ENCODE peak calls at places on chromosomes 3 and 15, in six cellular contexts. X, F, U, J, R and D are unnamed samples. For H3K27me3, the result is how much of the 10 kb centered on the place peaks cover.

GRCh38 chr3:42739401-42740158 is 33.5 kb downstream of the CCDC13 start:
- ATAC-seq in X (no peak), F (no peak), U (peak), J (no peak), R (peak), D (no peak)

GRCh38 chr3:45426161-45426560 is 37.8 kb downstream of the LARS2 start:
- ATAC-seq in X (no peak), F (no peak), U (no peak), J (no peak), R (no peak), D (no peak)

GRCh38 chr3:34394978-34395748 is 596.7 kb downstream of the PDCD6IP start:
- ATAC-seq in X (no peak), F (no peak), U (no peak), J (no peak), R (no peak), D (no peak)

GRCh38 chr3:165549037-165549436 is 288.2 kb downstream of the BCHE start:
- ATAC-seq in X (no peak), F (no peak), U (no peak), J (no peak), R (no peak), D (no peak)

GRCh38 chr3:58388550-58389061 is 45.0 kb downstream of the PDHB start:
- ATAC-seq in X (no peak), F (no peak), U (no peak), J (peak), R (no peak), D (peak)

GRCh38 chr3:12940854-12941253 is 99.5 kb upstream of the RPL32 start:
- ATAC-seq in X (no peak), F (no peak), U (no peak), J (no peak), R (no peak), D (no peak)

GRCh38 chr3:108590443-108590842 is 921 bp downstream of the DZIP3 start:
- ATAC-seq in X (no peak), F (no peak), U (no peak), J (no peak), R (no peak), D (no peak)

GRCh38 chr3:106006001-106006400 is 137.2 kb upstream of the CBLB start:
- ATAC-seq in X (peak), F (no peak), U (peak), J (no peak), R (no peak), D (peak)

GRCh38 chr3:147397911-147398809 is 8.2 kb downstream of the ZIC4 start:
- ATAC-seq in X (no peak), F (no peak), U (no peak), J (no peak), R (no peak), D (no peak)

GRCh38 chr3:163768048-163768447 is 1310.2 kb downstream of the SI start:
- ATAC-seq in X (no peak), F (no peak), U (no peak), J (no peak), R (no peak), D (no peak)

GRCh38 chr3:148642616-148643015 is 55.1 kb upstream of the AGTR1 start:
- ATAC-seq in X (no peak), F (no peak), U (peak), J (no peak), R (no peak), D (no peak)

GRCh38 chr15:60729850-60730458 is 251.0 kb upstream of the ICE2 start:
- ATAC-seq in X (no peak), F (no peak), U (no peak), J (no peak), R (no peak), D (no peak)

GRCh38 chr15:40937762-40938529 is 8.8 kb downstream of the DLL4 start:
- ATAC-seq in X (no peak), F (peak), U (peak), J (peak), R (no peak), D (no peak)

GRCh38 chr15:85673326-85673725 is 121.4 kb downstream of the KLHL25 start:
- ATAC-seq in X (no peak), F (no peak), U (no peak), J (no peak), R (no peak), D (no peak)

GRCh38 chr3:46423588-46423987 is 16.5 kb downstream of the CCRL2 start:
- ATAC-seq in X (no peak), F (no peak), U (peak), J (no peak), R (no peak), D (no peak)

GRCh38 chr3:64431717-64432116 is 206.5 kb upstream of the PRICKLE2 start:
- ATAC-seq in X (no peak), F (no peak), U (no peak), J (no peak), R (peak), D (no peak)

GRCh38 chr3:178707632-178708031 is 171.4 kb downstream of the KCNMB2 start:
- ATAC-seq in X (no peak), F (no peak), U (no peak), J (no peak), R (no peak), D (no peak)

GRCh38 chr3:187748050-187748481 is 2.8 kb upstream of the BCL6 start:
- ATAC-seq in X (no peak), F (peak), U (peak), J (peak), R (peak), D (peak)

GRCh38 chr15:85932391-85932790 is 137.7 kb upstream of the KLHL25 start:
- ATAC-seq in X (no peak), F (no peak), U (no peak), J (no peak), R (no peak), D (no peak)

GRCh38 chr3:189975376-189975990 is 145.2 kb downstream of the P3H2 start:
- ATAC-seq in X (no peak), F (no peak), U (no peak), J (no peak), R (no peak), D (no peak)

GRCh38 chr3:17063591-17063990 is 178.8 kb downstream of the PLCL2 start:
- ATAC-seq in X (no peak), F (no peak), U (no peak), J (no peak), R (no peak), D (no peak)

GRCh38 chr15:39313467-39313866 is 267.4 kb upstream of the THBS1 start:
- ATAC-seq in X (peak), F (no peak), U (no peak), J (no peak), R (no peak), D (no peak)

GRCh38 chr3:140394488-140395133 is 283.3 kb upstream of the TRIM42 start:
- ATAC-seq in X (no peak), F (no peak), U (no peak), J (no peak), R (peak), D (no peak)

GRCh38 chr3:17372811-17373210 is 369.6 kb downstream of the TBC1D5 start:
- ATAC-seq in X (no peak), F (no peak), U (no peak), J (no peak), R (no peak), D (no peak)

GRCh38 chr15:91710072-91710471 is 143.4 kb upstream of the SLCO3A1 start:
- ATAC-seq in X (no peak), F (no peak), U (no peak), J (no peak), R (no peak), D (no peak)

GRCh38 chr3:100425321-100425720 is 24.0 kb downstream of the LNP1 start:
- ATAC-seq in X (peak), F (no peak), U (no peak), J (no peak), R (no peak), D (no peak)

GRCh38 chr15:63763476-63764123 is 70.1 kb downstream of the HERC1 start:
- ATAC-seq in X (no peak), F (no peak), U (no peak), J (no peak), R (no peak), D (no peak)

GRCh38 chr15:62350744-62351143 is 185.7 kb upstream of the C2CD4B start:
- ATAC-seq in X (no peak), F (no peak), U (no peak), J (no peak), R (no peak), D (no peak)

GRCh38 chr3:143311096-143311495 is 191.5 kb downstream of the CHST2 start:
- ATAC-seq in X (no peak), F (no peak), U (no peak), J (no peak), R (no peak), D (no peak)

GRCh38 chr15:101221858-101222257 is 30.0 kb downstream of the CHSY1 start:
- ATAC-seq in X (no peak), F (no peak), U (no peak), J (peak), R (no peak), D (no peak)

GRCh38 chr3:105722943-105723556 is 145.8 kb downstream of the CBLB start:
- ATAC-seq in X (no peak), F (no peak), U (no peak), J (no peak), R (no peak), D (no peak)

GRCh38 chr3:134419214-134419965 is 45.1 kb upstream of the AMOTL2 start:
- ATAC-seq in X (no peak), F (no peak), U (no peak), J (peak), R (no peak), D (no peak)

GRCh38 chr3:32868719-32869512 is 51.1 kb downstream of the TRIM71 start:
- ATAC-seq in X (no peak), F (no peak), U (no peak), J (no peak), R (no peak), D (no peak)

GRCh38 chr15:58795825-58796224 is 24.7 kb downstream of the MINDY2 start:
- ATAC-seq in X (no peak), F (no peak), U (no peak), J (no peak), R (no peak), D (no peak)

GRCh38 chr15:88912500-88912921 is 668 bp downstream of the MFGE8 start:
- ATAC-seq in X (peak), F (peak), U (peak), J (peak), R (peak), D (peak)

GRCh38 chr3:122623430-122623829 is 46.0 kb downstream of the PARP15 start:
- ATAC-seq in X (no peak), F (no peak), U (no peak), J (no peak), R (no peak), D (no peak)

GRCh38 chr3:66037330-66037985 is 1.3 kb downstream of the MAGI1 start:
- ATAC-seq in X (peak), F (peak), U (no peak), J (peak), R (peak), D (no peak)

GRCh38 chr15:96121521-96121920 is 209.0 kb upstream of the NR2F2 start:
- ATAC-seq in X (no peak), F (no peak), U (no peak), J (no peak), R (no peak), D (peak)

GRCh38 chr15:96049323-96049722 is 281.2 kb upstream of the NR2F2 start:
- ATAC-seq in X (no peak), F (no peak), U (no peak), J (no peak), R (no peak), D (no peak)

GRCh38 chr15:90101969-90102890 is at the start of gene IDH2:
- ATAC-seq in X (peak), F (peak), U (peak), J (peak), R (peak), D (peak)
- TF ChIP-seq CTCF in X (no peak), F (no peak), U (peak), J (no peak), R (peak), D (no peak)

DNA sequence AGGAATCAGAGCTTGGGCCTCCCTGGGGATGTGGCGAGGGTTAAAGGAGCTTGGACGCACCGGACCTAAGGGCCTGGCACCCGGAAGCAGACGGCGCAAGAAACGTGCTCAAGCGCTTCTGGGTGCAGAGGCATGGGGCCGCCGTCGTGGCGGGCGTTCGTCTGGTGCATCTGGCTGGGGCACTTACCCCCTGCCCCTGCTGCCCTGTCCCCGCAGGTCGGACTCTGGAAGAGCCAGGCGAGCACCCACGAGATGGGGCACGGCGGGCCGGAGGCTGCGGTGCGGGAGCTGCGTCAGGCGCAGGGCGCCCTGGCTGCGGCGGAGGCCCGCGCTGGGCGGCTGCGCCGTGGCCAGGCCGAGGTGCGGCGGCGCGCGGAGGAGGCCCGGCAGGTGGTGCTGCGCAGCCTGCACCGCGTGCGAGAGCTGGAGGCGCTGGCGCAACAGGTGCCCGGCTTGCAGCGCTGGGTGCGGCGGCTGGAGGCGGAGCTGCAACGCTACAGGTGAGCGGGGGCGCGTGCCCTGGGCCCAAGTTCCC is 2.5 kb downstream of the EFCC1 start:
- ATAC-seq in X (peak), F (peak), U (no peak), J (peak), R (no peak), D (peak)
- H3K27me3 ChIP-seq in X (under half), F (under half), U (under half), J (under half), R (under half), D (half or more)

GRCh38 chr3:63333815-63334214 is 55.7 kb downstream of the SYNPR start:
- ATAC-seq in X (no peak), F (no peak), U (no peak), J (no peak), R (no peak), D (no peak)
- TF ChIP-seq CTCF in X (peak), F (peak), U (no peak), J (peak), R (no peak), D (no peak)

DNA sequence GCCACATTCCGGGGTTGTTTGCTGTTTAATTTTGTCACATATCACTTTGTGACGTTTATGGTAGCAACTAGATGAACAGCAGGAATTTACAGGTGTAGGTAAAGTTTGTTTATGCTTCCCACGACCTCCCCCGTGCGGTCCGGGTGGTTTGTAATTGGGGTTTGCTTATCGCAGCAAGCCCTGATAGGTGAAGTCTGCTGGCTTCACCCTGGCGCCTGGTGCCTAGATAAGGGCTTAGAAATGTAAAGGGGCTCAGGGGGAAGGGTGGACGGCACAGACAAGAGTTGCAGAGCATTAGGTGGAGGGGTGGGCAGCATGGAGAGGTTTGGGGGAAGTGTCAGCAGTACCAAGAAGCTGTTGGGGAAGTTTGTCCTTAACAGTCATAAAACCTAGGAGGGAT is 108.1 kb upstream of the RNF7 start:
- ATAC-seq in X (no peak), F (no peak), U (no peak), J (no peak), R (no peak), D (no peak)
- H3K27me3 ChIP-seq in X (under half), F (under half), U (under half), J (under half), R (under half), D (under half)

GRCh38 chr3:71312461-71312860 is 271.1 kb downstream of the FOXP1 start:
- ATAC-seq in X (no peak), F (no peak), U (no peak), J (no peak), R (no peak), D (no peak)

GRCh38 chr3:71311320-71312046 is 272.0 kb downstream of the FOXP1 start:
- ATAC-seq in X (no peak), F (no peak), U (no peak), J (no peak), R (no peak), D (peak)

GRCh38 chr3:71309886-71310285 is 273.6 kb downstream of the FOXP1 start:
- ATAC-seq in X (no peak), F (no peak), U (no peak), J (no peak), R (no peak), D (no peak)

GRCh38 chr3:71309342-71309741 is 274.2 kb downstream of the FOXP1 start:
- ATAC-seq in X (no peak), F (no peak), U (no peak), J (no peak), R (no peak), D (no peak)

GRCh38 chr3:71310595-71311319 is 272.8 kb downstream of the FOXP1 start:
- ATAC-seq in X (no peak), F (no peak), U (no peak), J (no peak), R (no peak), D (peak)
- TF ChIP-seq CTCF in X (no peak), F (no peak), U (no peak), J (no peak), R (no peak), D (peak)

DNA sequence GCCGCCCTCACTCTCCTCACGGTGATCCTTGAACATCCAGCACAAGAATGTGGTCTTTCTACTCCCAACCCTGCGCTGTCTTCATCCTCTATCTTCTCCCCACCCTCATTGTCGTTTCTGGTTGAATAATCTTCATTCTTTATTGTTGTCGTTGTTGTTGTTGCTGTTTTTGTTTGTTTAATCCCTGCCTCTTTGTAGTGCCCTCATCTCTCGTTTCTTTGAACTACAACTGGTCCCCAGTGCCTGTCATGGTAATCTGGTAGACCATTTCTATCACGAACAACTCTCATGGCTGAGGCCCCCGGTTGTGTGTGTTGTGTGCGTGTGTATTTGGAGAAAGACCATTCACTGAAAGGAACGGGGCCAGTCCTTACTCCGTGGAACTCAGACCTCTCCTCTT is 1.3 kb upstream of the MYO5A start:
- ATAC-seq in X (no peak), F (no peak), U (no peak), J (no peak), R (no peak), D (no peak)
- H3K27me3 ChIP-seq in X (under half), F (under half), U (under half), J (under half), R (under half), D (under half)